ENCODE peak calls at places on chromosomes 3 and 15, in five cellular contexts. E, Z, H, P and F are unnamed samples.

GRCh38 chr15:58465866-58466517 is 34.2 kb downstream of the LIPC start:
- DNase-seq in E (no peak), Z (no peak), H (peak), P (no peak), F (no peak)

GRCh38 chr15:74418575-74419338 is 15.0 kb downstream of the SEMA7A start:
- DNase-seq in E (no peak), Z (no peak), H (no peak), P (no peak), F (no peak)

GRCh38 chr3:48591886-48592518 is 3.1 kb downstream of the COL7A1 start:
- DNase-seq in E (no peak), Z (no peak), H (no peak), P (no peak), F (no peak)

GRCh38 chr3:151976211-151977050 is 103.0 kb downstream of the SUCNR1 start:
- DNase-seq in E (peak), Z (no peak), H (peak), P (peak), F (peak)

GRCh38 chr3:85554153-85554552 is 595.4 kb downstream of the CADM2 start:
- DNase-seq in E (no peak), Z (no peak), H (no peak), P (no peak), F (no peak)

GRCh38 chr15:43067717-43068461 is 37.9 kb downstream of the UBR1 start:
- DNase-seq in E (no peak), Z (no peak), H (peak), P (peak), F (no peak)

GRCh38 chr3:49199244-49199899 is 28.0 kb downstream of the KLHDC8B start:
- DNase-seq in E (peak), Z (peak), H (peak), P (no peak), F (peak)

GRCh38 chr3:83523470-83524073 is 1435.2 kb upstream of the CADM2 start:
- DNase-seq in E (peak), Z (peak), H (peak), P (peak), F (no peak)

GRCh38 chr3:169661567-169662214 is 1.8 kb downstream of the MECOM start:
- DNase-seq in E (peak), Z (peak), H (peak), P (peak), F (no peak)

GRCh38 chr15:66212471-66212870 is 41.1 kb downstream of the MEGF11 start:
- DNase-seq in E (no peak), Z (no peak), H (no peak), P (no peak), F (no peak)

GRCh38 chr3:146557745-146558144 is 13.3 kb upstream of the PLSCR1 start:
- DNase-seq in E (no peak), Z (peak), H (no peak), P (no peak), F (no peak)

GRCh38 chr3:50246517-50246954 is 10.5 kb downstream of the GNAI2 start:
- DNase-seq in E (peak), Z (peak), H (peak), P (peak), F (no peak)

GRCh38 chr15:85477730-85478129 is 97.3 kb downstream of the AKAP13 start:
- DNase-seq in E (peak), Z (no peak), H (peak), P (peak), F (no peak)

GRCh38 chr3:122458992-122459391 is 43.1 kb upstream of the WDR5B start:
- DNase-seq in E (peak), Z (no peak), H (peak), P (peak), F (peak)

GRCh38 chr3:13141991-13142412 is 68.8 kb upstream of the IQSEC1 start:
- DNase-seq in E (peak), Z (no peak), H (peak), P (peak), F (no peak)

GRCh38 chr3:43998841-43999805 is 242.6 kb upstream of the TOPAZ1 start:
- DNase-seq in E (peak), Z (no peak), H (no peak), P (peak), F (no peak)

GRCh38 chr3:52200981-52201679 is 3.2 kb downstream of the ALAS1 start:
- DNase-seq in E (no peak), Z (peak), H (no peak), P (peak), F (no peak)

GRCh38 chr3:113629941-113630340 is 66.5 kb downstream of the USF3 start:
- DNase-seq in E (no peak), Z (no peak), H (no peak), P (no peak), F (no peak)

GRCh38 chr3:125608419-125608818 is 13.1 kb upstream of the OSBPL11 start:
- DNase-seq in E (no peak), Z (no peak), H (no peak), P (no peak), F (no peak)

GRCh38 chr3:15659254-15659975 is 57.9 kb downstream of the BTD start:
- DNase-seq in E (no peak), Z (no peak), H (peak), P (no peak), F (no peak)

GRCh38 chr15:31403606-31404005 is 77.0 kb downstream of the KLF13 start:
- DNase-seq in E (no peak), Z (no peak), H (no peak), P (no peak), F (no peak)

GRCh38 chr15:80202641-80203360 is 49.2 kb downstream of the CTXND1 start:
- DNase-seq in E (peak), Z (no peak), H (no peak), P (no peak), F (no peak)

GRCh38 chr3:167116120-167116922 is 263.8 kb downstream of the ZBBX start:
- DNase-seq in E (no peak), Z (no peak), H (no peak), P (no peak), F (no peak)

GRCh38 chr3:172201136-172201989 is 162.0 kb downstream of the FNDC3B start:
- DNase-seq in E (no peak), Z (peak), H (peak), P (peak), F (peak)

GRCh38 chr15:67917636-67918035 is 77.8 kb upstream of the RNU6-1 start:
- DNase-seq in E (no peak), Z (no peak), H (no peak), P (no peak), F (no peak)

GRCh38 chr15:25787855-25788521 is 75.1 kb downstream of the ATP10A start:
- DNase-seq in E (no peak), Z (peak), H (peak), P (peak), F (no peak)

GRCh38 chr15:72858205-72858604 is 74.6 kb upstream of the ADPGK start:
- DNase-seq in E (no peak), Z (no peak), H (no peak), P (no peak), F (no peak)

GRCh38 chr3:170992854-170993253 is 33.7 kb downstream of the SLC2A2 start:
- DNase-seq in E (no peak), Z (no peak), H (peak), P (peak), F (no peak)

GRCh38 chr15:25345943-25346342 is 92.9 kb downstream of the UBE3A start:
- DNase-seq in E (peak), Z (no peak), H (peak), P (peak), F (no peak)

GRCh38 chr3:137946341-137946973 is 63.5 kb upstream of the CLDN18 start:
- DNase-seq in E (peak), Z (peak), H (peak), P (peak), F (peak)

GRCh38 chr3:11272913-11273574 is 847 bp downstream of the ATG7 start:
- DNase-seq in E (no peak), Z (no peak), H (no peak), P (peak), F (no peak)

GRCh38 chr3:133138017-133138416 is 99.8 kb downstream of the TMEM108 start:
- DNase-seq in E (no peak), Z (no peak), H (no peak), P (no peak), F (no peak)

GRCh38 chr3:101379695-101380376 is 59.5 kb upstream of the IMPG2 start:
- DNase-seq in E (no peak), Z (no peak), H (no peak), P (no peak), F (no peak)

GRCh38 chr3:69718832-69719231 is 20.4 kb upstream of the MITF start:
- DNase-seq in E (no peak), Z (no peak), H (no peak), P (no peak), F (no peak)

GRCh38 chr15:98823012-98823458 is 174.7 kb downstream of the IGF1R start:
- DNase-seq in E (no peak), Z (peak), H (peak), P (peak), F (peak)

GRCh38 chr15:45221053-45221599 is 30.9 kb upstream of the SLC28A2 start:
- DNase-seq in E (no peak), Z (no peak), H (no peak), P (no peak), F (no peak)

GRCh38 chr3:156404217-156404616 is 150.7 kb downstream of the SSR3 start:
- DNase-seq in E (no peak), Z (no peak), H (no peak), P (no peak), F (no peak)

DNA sequence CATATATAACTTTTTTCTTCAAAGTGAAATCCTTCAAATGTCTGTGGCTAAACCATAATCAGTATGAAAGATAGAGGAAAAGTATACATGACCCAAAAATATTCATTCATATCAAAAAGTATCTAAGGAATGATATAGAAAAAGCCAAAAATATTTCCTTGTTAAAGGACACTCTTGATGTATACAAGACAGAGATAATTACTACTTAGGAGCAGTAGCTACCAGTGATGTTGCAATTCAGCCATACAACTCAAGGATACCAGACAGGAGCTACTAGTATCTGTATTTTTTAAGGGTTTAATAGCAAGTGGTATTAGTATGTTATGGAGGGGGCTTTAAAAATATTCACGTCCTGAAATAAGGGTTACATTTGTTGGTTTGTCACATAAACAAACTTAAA is 37.0 kb downstream of the FBXL22 start:
- DNase-seq in E (no peak), Z (no peak), H (no peak), P (no peak), F (no peak)
- H3K27ac ChIP-seq in E (no peak), Z (no peak), H (no peak), P (no peak), F (no peak)

GRCh38 chr15:83613716-83614115 is 40.2 kb upstream of the ADAMTSL3 start:
- DNase-seq in E (no peak), Z (no peak), H (peak), P (no peak), F (no peak)

GRCh38 chr15:83611312-83611711 is 42.6 kb upstream of the ADAMTSL3 start:
- DNase-seq in E (no peak), Z (no peak), H (no peak), P (no peak), F (no peak)

GRCh38 chr15:83612226-83612625 is 41.7 kb upstream of the ADAMTSL3 start:
- DNase-seq in E (peak), Z (no peak), H (no peak), P (no peak), F (no peak)

GRCh38 chr15:83610132-83610531 is 43.8 kb upstream of the ADAMTSL3 start:
- DNase-seq in E (no peak), Z (no peak), H (no peak), P (no peak), F (no peak)

DNA sequence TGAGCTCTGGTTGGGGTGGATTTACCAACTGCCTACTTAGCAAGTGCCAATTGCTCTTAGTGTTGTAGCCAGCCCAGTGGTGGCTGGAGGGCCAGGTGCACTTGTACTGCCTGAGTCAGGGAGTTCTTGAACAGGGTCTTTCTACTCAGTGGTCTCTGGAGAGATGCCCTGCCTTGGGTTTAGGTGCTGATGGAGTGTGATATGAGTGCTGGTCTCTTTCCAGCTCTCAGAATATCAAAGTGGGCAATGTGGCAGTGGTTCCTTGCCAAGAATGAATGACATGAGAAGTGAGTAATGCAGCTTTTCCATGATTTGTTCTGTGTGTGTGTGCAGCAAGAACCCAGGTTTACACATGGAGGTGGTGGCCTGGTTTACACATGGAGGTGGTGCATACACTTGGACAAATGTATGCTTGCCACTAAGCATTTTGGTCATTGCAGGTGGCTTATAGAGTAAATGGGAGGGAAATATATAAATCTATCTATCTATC is 40.7 kb upstream of the ADAMTSL3 start:
- DNase-seq in E (no peak), Z (no peak), H (no peak), P (no peak), F (no peak)
- H3K27ac ChIP-seq in E (no peak), Z (no peak), H (no peak), P (no peak), F (no peak)

GRCh38 chr3:184377374-184377773 is 633 bp downstream of the THPO start:
- DNase-seq in E (no peak), Z (no peak), H (no peak), P (no peak), F (no peak)
- H3K27ac ChIP-seq in E (no peak), Z (no peak), H (no peak), P (no peak), F (no peak)

DNA sequence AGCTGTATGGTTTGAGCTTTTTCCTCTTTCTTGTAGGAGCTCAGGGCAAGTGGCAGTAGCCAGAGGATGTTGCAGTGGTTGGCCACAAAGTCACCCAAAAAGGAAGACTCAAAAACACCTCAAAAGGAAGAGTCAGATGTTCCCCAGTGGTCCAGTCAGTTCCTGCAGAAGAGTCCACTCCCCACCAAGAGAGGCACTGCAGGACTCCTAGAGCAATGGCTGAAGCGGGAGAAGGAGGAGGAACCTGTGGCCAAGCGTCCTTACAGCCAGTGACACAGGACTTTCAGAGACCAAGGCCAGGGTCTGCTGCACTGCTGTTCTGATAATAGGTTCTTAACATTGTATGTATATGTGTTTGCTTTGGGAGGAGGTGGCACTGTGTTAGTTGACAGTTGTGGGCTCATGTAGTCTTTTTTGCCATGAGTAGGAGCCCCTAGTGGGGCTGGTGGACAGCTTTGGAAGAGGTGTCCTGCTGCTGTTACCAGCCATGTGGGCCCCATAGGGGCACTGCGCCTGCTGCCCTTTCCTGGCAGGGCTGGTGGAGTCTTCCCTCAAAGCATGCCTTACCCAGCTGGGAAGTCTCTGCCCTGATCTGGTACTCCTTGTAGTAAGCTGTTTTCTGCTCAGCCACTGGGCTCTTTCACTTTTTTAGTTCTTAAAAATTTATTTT is 26.0 kb downstream of the HMCES start:
- DNase-seq in E (no peak), Z (no peak), H (no peak), P (no peak), F (no peak)
- H3K27ac ChIP-seq in E (peak), Z (no peak), H (no peak), P (peak), F (peak)

DNA sequence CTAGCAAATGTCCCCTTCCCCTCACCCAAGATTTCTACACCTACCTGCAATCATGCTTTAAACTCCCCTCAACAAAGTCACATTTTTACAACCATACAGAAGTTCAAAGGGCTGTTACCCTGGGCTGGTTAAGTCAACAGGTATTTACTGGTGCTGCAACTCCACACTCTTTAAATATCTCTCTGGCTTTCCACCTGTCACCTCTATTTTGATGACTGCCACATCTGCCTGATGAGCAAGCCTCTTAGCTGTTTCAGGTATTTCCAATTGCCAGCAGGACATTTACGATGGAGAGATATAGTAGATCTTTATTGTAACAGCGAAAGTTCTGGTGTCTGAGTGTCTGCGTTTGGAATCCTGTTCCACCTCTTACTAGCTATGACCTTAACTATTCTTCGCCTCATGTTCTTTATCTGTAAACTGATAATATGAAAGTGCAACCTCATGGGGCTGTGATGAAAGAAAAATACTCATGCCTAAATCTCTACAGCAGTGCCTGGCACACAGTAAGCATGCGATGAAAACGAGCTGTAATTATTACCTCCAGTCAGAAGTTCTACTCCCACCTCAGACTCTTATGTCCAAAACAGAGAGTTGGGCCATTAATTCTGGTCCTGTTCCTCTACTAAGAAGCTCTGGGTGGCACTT is 44.2 kb upstream of the TPM1 start:
- DNase-seq in E (no peak), Z (no peak), H (no peak), P (no peak), F (no peak)
- H3K27ac ChIP-seq in E (no peak), Z (no peak), H (no peak), P (no peak), F (no peak)

GRCh38 chr3:192907784-192908183 is 9.9 kb downstream of the MB21D2 start:
- DNase-seq in E (peak), Z (no peak), H (no peak), P (peak), F (no peak)
- H3K27ac ChIP-seq in E (no peak), Z (no peak), H (no peak), P (no peak), F (no peak)

DNA sequence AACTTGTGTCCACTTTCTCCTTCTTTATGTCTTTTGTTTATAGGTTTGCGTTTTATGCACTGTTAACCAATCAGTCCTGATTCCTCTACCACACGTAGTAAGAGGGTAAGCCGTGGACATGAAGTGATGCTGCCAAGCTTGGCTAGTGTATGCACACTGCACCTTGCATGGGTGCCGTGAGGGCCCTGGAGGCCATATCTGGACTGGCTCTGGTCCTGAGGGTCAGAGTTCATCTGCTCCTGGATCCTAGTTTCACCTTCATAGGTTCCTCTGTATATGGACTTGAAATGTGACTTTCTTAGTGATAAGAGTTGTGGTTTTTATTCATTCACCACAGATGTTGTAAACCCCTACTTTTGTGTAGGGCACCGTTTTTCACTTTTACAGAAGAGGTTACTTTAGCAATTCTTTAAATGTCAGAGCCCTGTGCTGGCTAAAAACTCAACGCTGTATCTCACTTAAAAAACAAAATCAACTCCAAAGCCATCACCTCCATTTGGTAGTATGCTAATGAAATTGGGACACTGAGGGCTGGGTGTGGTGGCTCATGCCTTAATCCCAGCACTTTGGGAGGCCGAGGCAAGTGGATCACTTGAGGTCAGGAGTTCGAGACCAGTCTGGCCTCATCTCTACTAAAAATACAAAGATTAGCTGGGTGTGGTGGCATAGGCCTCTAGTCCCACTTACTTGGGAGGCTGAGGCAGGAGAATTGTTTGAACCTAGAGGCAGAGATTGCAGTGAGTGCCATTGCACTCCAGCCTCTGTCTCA is 22.9 kb downstream of the SIAH2 start:
- DNase-seq in E (no peak), Z (no peak), H (no peak), P (no peak), F (no peak)
- H3K27ac ChIP-seq in E (no peak), Z (no peak), H (no peak), P (no peak), F (no peak)

GRCh38 chr3:142724682-142725351 is 983 bp downstream of the TRPC1 start:
- DNase-seq in E (peak), Z (peak), H (peak), P (peak), F (no peak)

GRCh38 chr3:142723968-142724681 is at the start of gene TRPC1:
- DNase-seq in E (peak), Z (peak), H (peak), P (peak), F (peak)

GRCh38 chr3:142725352-142725739 is 1.5 kb downstream of the TRPC1 start:
- DNase-seq in E (no peak), Z (no peak), H (no peak), P (no peak), F (no peak)

GRCh38 chr3:142726017-142726416 is 2.2 kb downstream of the TRPC1 start:
- DNase-seq in E (no peak), Z (no peak), H (no peak), P (no peak), F (no peak)

GRCh38 chr3:142723665-142723967 is 218 bp upstream of the TRPC1 start:
- DNase-seq in E (no peak), Z (no peak), H (no peak), P (no peak), F (no peak)
- H3K27ac ChIP-seq in E (peak), Z (no peak), H (no peak), P (no peak), F (no peak)

GRCh38 chr3:195708626-195709481 is 11.9 kb upstream of the MUC20 start:
- DNase-seq in E (no peak), Z (no peak), H (peak), P (no peak), F (no peak)
- H3K27ac ChIP-seq in E (no peak), Z (no peak), H (no peak), P (no peak), F (no peak)

GRCh38 chr3:107430214-107431047 is 53.2 kb downstream of the CCDC54 start:
- DNase-seq in E (no peak), Z (peak), H (peak), P (peak), F (no peak)
- H3K27ac ChIP-seq in E (peak), Z (peak), H (peak), P (peak), F (no peak)